ENCODE peak calls at places on chromosomes 4 and X, in six cellular contexts. Y, Q, U, K, I and H are unnamed samples.
A peak's percentile ranks its signal among the peaks of the same experiment; 100 is the strongest.

GRCh38 chr4:12486995-12487394 is 997.1 kb downstream of the RAB28 start:
- DNase-seq in U (no peak), I (no peak), K (no peak), Q (peak; percentile 23), Y (no peak), H (no peak)

GRCh38 chr4:88137112-88137511 is 21.3 kb downstream of the ABCG2 start:
- DNase-seq in K (no peak), U (no peak), Y (no peak), Q (no peak), I (no peak), H (no peak)

GRCh38 chr4:169051936-169052335 is 41.9 kb upstream of the CBR4 start:
- DNase-seq in U (no peak), I (no peak), K (no peak), Q (no peak), Y (no peak), H (no peak)

GRCh38 chr4:105990933-105991332 is 95.7 kb downstream of the NPNT start:
- DNase-seq in Q (peak; percentile 89), I (peak; percentile 58), Y (peak; percentile 23), K (no peak), U (no peak), H (no peak)

GRCh38 chr4:142875117-142875516 is 29.0 kb upstream of the INPP4B start:
- DNase-seq in K (no peak), I (no peak), Q (no peak), Y (no peak), U (no peak), H (no peak)

GRCh38 chr4:125104616-125105015 is 210.1 kb upstream of the FAT4 start:
- DNase-seq in I (no peak), Q (no peak), K (no peak), U (no peak), Y (no peak), H (no peak)

GRCh38 chrX:74536142-74537010 is 78.0 kb downstream of the RLIM start:
- DNase-seq in I (peak; percentile 82), U (peak; percentile 44), K (peak; percentile 84), Y (peak; percentile 59), Q (peak; percentile 88), H (peak; percentile 18)

GRCh38 chr4:73998040-73999011 is at the start of gene CXCL5:
- DNase-seq in U (no peak), Y (no peak), I (peak; percentile 60), Q (peak; percentile 31), K (no peak), H (no peak)

GRCh38 chr4:68361146-68361589 is 11.3 kb upstream of the YTHDC1 start:
- DNase-seq in K (no peak), Q (no peak), U (no peak), I (no peak), Y (no peak), H (no peak)

GRCh38 chr4:137623013-137623412 is 90.7 kb upstream of the PCDH18 start:
- DNase-seq in U (no peak), K (no peak), Y (no peak), Q (no peak), I (no peak), H (no peak)

GRCh38 chr4:8862800-8863758 is 8.6 kb downstream of the HMX1 start:
- DNase-seq in K (no peak), U (no peak), Y (no peak), Q (no peak), I (no peak), H (no peak)

GRCh38 chr4:111046811-111047210 is 423.9 kb upstream of the PITX2 start:
- DNase-seq in Y (no peak), K (no peak), I (no peak), U (no peak), Q (no peak), H (no peak)

GRCh38 chr4:7171191-7171900 is 21.0 kb upstream of the SORCS2 start:
- DNase-seq in I (peak; percentile 7), U (no peak), Q (no peak), Y (no peak), K (peak; percentile 13), H (no peak)

GRCh38 chr4:66688674-66689073 is 856.6 kb downstream of the CENPC start:
- DNase-seq in K (no peak), I (no peak), Y (no peak), U (no peak), Q (no peak), H (no peak)

GRCh38 chr4:146315184-146315583 is 100.8 kb downstream of the REELD1 start:
- DNase-seq in I (no peak), Q (no peak), K (no peak), U (no peak), Y (no peak), H (no peak)

GRCh38 chr4:146310319-146311021 is 96.1 kb downstream of the REELD1 start:
- DNase-seq in K (no peak), U (no peak), Q (no peak), Y (no peak), I (no peak), H (no peak)

GRCh38 chr4:146308951-146309350 is 94.6 kb downstream of the REELD1 start:
- DNase-seq in Y (no peak), I (no peak), U (no peak), K (no peak), Q (no peak), H (no peak)

DNA sequence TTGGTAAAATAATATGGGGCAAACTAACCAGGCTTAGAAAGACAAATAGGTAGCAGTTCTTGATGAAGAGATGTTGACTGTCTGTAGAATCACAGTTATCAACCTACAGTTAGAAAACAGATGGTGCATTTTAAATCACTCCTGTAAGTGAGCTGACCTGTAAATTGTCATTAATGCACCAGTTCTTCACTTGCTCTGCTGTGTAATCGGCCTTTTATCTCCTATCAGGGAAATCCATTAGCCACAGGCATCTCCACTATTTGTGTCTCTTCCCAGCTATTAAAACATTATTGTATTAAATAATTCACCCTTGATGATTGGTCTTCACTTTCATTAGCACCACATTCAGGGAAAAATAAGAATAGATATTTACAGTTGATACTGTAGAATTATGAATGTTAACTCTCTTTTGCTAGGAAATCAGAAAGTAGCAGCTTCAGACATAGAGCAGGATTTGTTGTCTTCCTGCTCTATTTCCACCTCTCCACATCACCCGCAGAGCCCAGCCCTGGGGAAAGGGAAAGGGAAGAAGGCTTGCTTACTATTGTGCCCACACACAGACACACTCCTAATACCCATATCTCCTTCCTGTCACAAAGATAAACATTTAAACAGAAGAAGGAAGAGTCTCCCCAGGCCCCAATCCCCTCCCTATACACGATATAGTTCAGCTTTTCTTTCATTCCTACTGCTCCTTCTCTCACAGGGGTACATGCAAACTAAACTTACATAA is 97.1 kb downstream of the REELD1 start:
- DNase-seq in I (no peak), Q (no peak), Y (no peak), U (no peak), K (no peak), H (no peak)
- TF ChIP-seq POLR2A in I (no peak), Q (no peak), Y (no peak), U (no peak), K (no peak), H (no peak)

GRCh38 chr4:185821029-185821419 is 9.0 kb upstream of the SORBS2 start:
- DNase-seq in K (no peak), Y (no peak), I (no peak), U (no peak), Q (no peak), H (no peak)

GRCh38 chr4:185820119-185821028 is 8.4 kb upstream of the SORBS2 start:
- DNase-seq in U (no peak), Y (no peak), I (no peak), K (no peak), Q (no peak), H (no peak)

GRCh38 chr4:185813133-185813532 is 1.1 kb upstream of the SORBS2 start:
- DNase-seq in Q (no peak), K (no peak), Y (no peak), I (no peak), U (no peak), H (no peak)

GRCh38 chr4:185819144-185819543 is 7.2 kb upstream of the SORBS2 start:
- DNase-seq in Q (no peak), Y (no peak), I (no peak), U (no peak), K (no peak), H (no peak)

DNA sequence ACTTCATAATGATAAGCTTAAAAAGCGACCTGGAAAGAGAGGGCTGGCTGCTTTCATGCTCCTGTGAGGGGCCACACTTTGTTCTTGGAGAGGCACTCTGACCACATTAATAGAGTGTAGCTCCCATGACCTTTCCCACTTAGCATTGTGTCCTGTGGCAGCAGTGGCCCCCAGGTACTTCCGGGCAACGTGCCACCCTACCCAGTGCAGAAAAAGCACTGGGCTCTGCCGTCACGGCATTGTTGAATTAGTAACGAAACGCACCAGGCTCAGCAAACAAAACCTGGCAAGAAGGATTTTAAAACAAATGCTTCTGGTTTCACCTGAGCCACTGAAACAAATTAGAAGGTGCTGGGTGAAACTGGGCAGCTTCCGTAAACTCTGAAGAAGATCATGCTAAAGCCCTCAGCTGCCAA is 5.4 kb upstream of the SORBS2 start:
- DNase-seq in Q (peak; percentile 70), U (no peak), K (no peak), Y (no peak), I (peak; percentile 82), H (no peak)
- TF ChIP-seq CTCF in Q (no peak), U (no peak), K (no peak), Y (no peak), I (no peak), H (no peak)

GRCh38 chr4:1799364-1799996 is 6.4 kb downstream of the FGFR3 start:
- DNase-seq in Y (no peak), I (no peak), Q (no peak), K (no peak), U (no peak), H (no peak)
- H3K4me1 ChIP-seq in Y (peaks cover 13% of the 10 kb centered on the region), I (peaks cover 24% of the 10 kb centered on the region), Q (peaks cover 8% of the 10 kb centered on the region), K (peaks cover 66% of the 10 kb centered on the region), U (peaks cover 52% of the 10 kb centered on the region), H (peaks cover 86% of the 10 kb centered on the region)

GRCh38 chrX:48919360-48919821 is 567 bp upstream of the PIM2 start:
- DNase-seq in U (no peak), Q (no peak), I (peak; percentile 54), K (no peak), Y (no peak), H (no peak)

GRCh38 chrX:48919947-48920712 is 1.3 kb upstream of the PIM2 start:
- DNase-seq in K (no peak), Q (no peak), U (no peak), Y (no peak), I (no peak), H (no peak)

GRCh38 chrX:48917139-48917980 is 1.5 kb downstream of the PIM2 start:
- DNase-seq in Q (peak; percentile 85), I (peak; percentile 93), K (peak; percentile 91), U (peak; percentile 91), Y (peak; percentile 89), H (peak; percentile 55)

GRCh38 chrX:48918303-48918643 is 551 bp downstream of the PIM2 start:
- DNase-seq in Y (no peak), U (no peak), Q (no peak), I (no peak), K (no peak), H (peak; percentile 12)

DNA sequence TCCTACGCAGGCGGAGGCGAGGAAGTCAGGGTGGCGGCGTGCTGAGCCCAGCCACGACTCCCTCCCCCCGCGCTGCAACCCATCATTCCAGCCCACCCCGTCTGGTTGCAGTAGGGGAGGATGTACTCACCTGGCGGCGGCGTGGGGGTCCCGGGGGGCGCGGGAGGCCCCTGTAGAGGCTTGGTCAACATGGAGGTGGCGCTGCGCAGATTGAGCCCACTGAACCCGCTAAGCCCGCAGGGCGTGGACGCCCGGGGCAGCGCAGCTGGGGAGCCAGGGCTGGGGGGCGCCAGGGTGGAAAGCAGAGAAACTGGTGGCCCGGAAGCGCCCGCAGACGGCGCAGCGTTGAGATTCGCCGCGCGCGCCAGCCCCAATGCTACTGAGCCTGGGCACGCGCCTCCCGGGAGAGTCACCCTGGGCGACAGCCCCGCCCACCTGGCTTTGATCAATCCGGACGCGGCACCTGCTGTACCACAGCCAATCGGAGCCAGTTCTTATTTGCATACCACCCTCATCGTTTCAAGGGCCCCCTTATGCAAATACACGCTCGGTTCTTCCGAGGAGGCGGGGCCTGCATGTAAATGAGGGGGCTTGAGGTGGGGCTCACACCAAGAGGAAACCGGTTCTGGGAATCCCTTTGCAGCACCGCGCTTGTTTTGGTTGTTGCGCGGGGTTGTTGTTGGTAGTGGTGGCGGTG is at the start of gene PIM2:
- DNase-seq in Y (peak; percentile 81), I (peak; percentile 93), U (peak; percentile 91), Q (peak; percentile 87), K (peak; percentile 92), H (peak; percentile 75)
- TF ChIP-seq POLR2A in Y (peak; percentile 90), I (peak; percentile 97), U (peak; percentile 97), Q (peak; percentile 66), K (peak; percentile 89), H (peak; percentile 84)